ENCODE peak calls at places on chromosomes 3 and 15, in four cellular contexts. One of them, this sample, is unnamed.

GRCh38 chr3:108393128-108393900 is 97.0 kb downstream of the HHLA2 start:
- DNase-seq in AG10803: no peak
- DNase-seq in epithelial cell of proximal tubule: no peak
- DNase-seq in heart right ventricle: no peak
- DNase-seq in this sample: no peak

GRCh38 chr15:91061997-91062396 is 38.1 kb upstream of the SV2B start:
- DNase-seq in AG10803: no peak
- DNase-seq in epithelial cell of proximal tubule: no peak
- DNase-seq in heart right ventricle: no peak
- DNase-seq in this sample: no peak

GRCh38 chr15:100726426-100727190 is 124.2 kb downstream of the ASB7 start:
- DNase-seq in AG10803: peak
- DNase-seq in epithelial cell of proximal tubule: no peak
- DNase-seq in heart right ventricle: no peak
- DNase-seq in this sample: no peak

GRCh38 chr3:73502609-73503560 is 121.9 kb downstream of the PDZRN3 start:
- DNase-seq in AG10803: peak
- DNase-seq in epithelial cell of proximal tubule: no peak
- DNase-seq in heart right ventricle: peak
- DNase-seq in this sample: peak

GRCh38 chr15:63860161-63860954 is 26.6 kb upstream of the HERC1 start:
- DNase-seq in AG10803: no peak
- DNase-seq in epithelial cell of proximal tubule: no peak
- DNase-seq in heart right ventricle: no peak
- DNase-seq in this sample: peak

GRCh38 chr15:74789171-74789627 is 7.3 kb downstream of the CSK start:
- DNase-seq in AG10803: no peak
- DNase-seq in epithelial cell of proximal tubule: no peak
- DNase-seq in heart right ventricle: no peak
- DNase-seq in this sample: peak

GRCh38 chr3:15794303-15794771 is 3.4 kb downstream of the ANKRD28 start:
- DNase-seq in AG10803: peak
- DNase-seq in epithelial cell of proximal tubule: no peak
- DNase-seq in heart right ventricle: no peak
- DNase-seq in this sample: peak

GRCh38 chr3:113000691-113001090 is 9.9 kb downstream of the GTPBP8 start:
- DNase-seq in AG10803: no peak
- DNase-seq in epithelial cell of proximal tubule: no peak
- DNase-seq in heart right ventricle: no peak
- DNase-seq in this sample: no peak

GRCh38 chr3:101166150-101166549 is 154.2 kb downstream of the IMPG2 start:
- DNase-seq in AG10803: no peak
- DNase-seq in epithelial cell of proximal tubule: no peak
- DNase-seq in heart right ventricle: no peak
- DNase-seq in this sample: no peak

GRCh38 chr3:186566772-186567071 is 417 bp downstream of the TBCCD1 start:
- DNase-seq in AG10803: no peak
- DNase-seq in epithelial cell of proximal tubule: no peak
- DNase-seq in heart right ventricle: no peak
- DNase-seq in this sample: no peak

GRCh38 chr15:69974321-69974720 is 123.4 kb downstream of the TLE3 start:
- DNase-seq in AG10803: no peak
- DNase-seq in epithelial cell of proximal tubule: no peak
- DNase-seq in heart right ventricle: no peak
- DNase-seq in this sample: no peak

GRCh38 chr3:117719316-117719926 is 1009.8 kb downstream of the TUSC7 start:
- DNase-seq in AG10803: peak
- DNase-seq in epithelial cell of proximal tubule: no peak
- DNase-seq in heart right ventricle: no peak
- DNase-seq in this sample: peak

GRCh38 chr3:196938124-196938523 is 4.2 kb downstream of the NCBP2 start:
- DNase-seq in AG10803: no peak
- DNase-seq in epithelial cell of proximal tubule: no peak
- DNase-seq in heart right ventricle: no peak
- DNase-seq in this sample: no peak

GRCh38 chr15:93072440-93073394 is 16.3 kb downstream of the RGMA start:
- DNase-seq in AG10803: peak
- DNase-seq in epithelial cell of proximal tubule: no peak
- DNase-seq in heart right ventricle: peak
- DNase-seq in this sample: no peak

GRCh38 chr3:142595581-142595950 is 627 bp upstream of the PLS1 start:
- DNase-seq in AG10803: peak
- DNase-seq in epithelial cell of proximal tubule: peak
- DNase-seq in heart right ventricle: no peak
- DNase-seq in this sample: peak

GRCh38 chr3:55622116-55622515 is 135.0 kb upstream of the WNT5A start:
- DNase-seq in AG10803: peak
- DNase-seq in epithelial cell of proximal tubule: no peak
- DNase-seq in heart right ventricle: no peak
- DNase-seq in this sample: peak

GRCh38 chr3:123883111-123883510 is 1.0 kb downstream of the MYLK start:
- DNase-seq in AG10803: no peak
- DNase-seq in epithelial cell of proximal tubule: no peak
- DNase-seq in heart right ventricle: no peak
- DNase-seq in this sample: no peak

GRCh38 chr3:53970656-53971055 is 79.0 kb upstream of the SELENOK start:
- DNase-seq in AG10803: no peak
- DNase-seq in epithelial cell of proximal tubule: no peak
- DNase-seq in heart right ventricle: no peak
- DNase-seq in this sample: no peak

GRCh38 chr3:114035896-114036295 is 20.4 kb downstream of the CCDC191 start:
- DNase-seq in AG10803: peak
- DNase-seq in epithelial cell of proximal tubule: no peak
- DNase-seq in heart right ventricle: no peak
- DNase-seq in this sample: no peak

GRCh38 chr3:46858996-46859710 is 4.1 kb downstream of the MYL3 start:
- DNase-seq in AG10803: no peak
- DNase-seq in epithelial cell of proximal tubule: no peak
- DNase-seq in heart right ventricle: peak
- DNase-seq in this sample: no peak

GRCh38 chr3:72318504-72319201 is 529.6 kb downstream of the SHQ1 start:
- DNase-seq in AG10803: no peak
- DNase-seq in epithelial cell of proximal tubule: no peak
- DNase-seq in heart right ventricle: no peak
- DNase-seq in this sample: no peak

GRCh38 chr3:108215876-108216275 is 6.3 kb downstream of the IFT57 start:
- DNase-seq in AG10803: no peak
- DNase-seq in epithelial cell of proximal tubule: no peak
- DNase-seq in heart right ventricle: no peak
- DNase-seq in this sample: no peak

GRCh38 chr15:90203922-90204321 is 2.8 kb downstream of the SEMA4B start:
- DNase-seq in AG10803: no peak
- DNase-seq in epithelial cell of proximal tubule: no peak
- DNase-seq in heart right ventricle: no peak
- DNase-seq in this sample: no peak

DNA sequence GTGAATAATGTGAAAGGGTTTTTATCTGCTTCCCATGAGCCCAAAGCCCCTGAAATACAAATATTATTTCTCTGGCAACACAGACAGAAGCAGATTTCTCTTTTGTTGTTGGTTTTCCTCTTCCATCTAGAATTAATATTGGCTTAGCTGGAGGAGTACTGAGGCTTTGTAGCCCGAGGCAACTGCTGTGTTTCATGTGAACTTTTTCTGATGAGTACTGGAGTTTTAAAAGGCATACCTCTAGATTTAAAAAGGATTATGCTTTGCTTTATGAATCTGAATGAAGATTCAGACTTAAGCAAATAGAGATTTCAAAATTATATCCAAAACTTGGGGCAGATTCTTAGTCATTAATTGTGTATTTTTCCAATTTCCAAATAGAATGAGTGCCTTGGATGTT is 50.9 kb downstream of the IQCH start:
- DNase-seq in AG10803: no peak
- DNase-seq in epithelial cell of proximal tubule: no peak
- DNase-seq in heart right ventricle: no peak
- DNase-seq in this sample: no peak
- H3K4me3 ChIP-seq in AG10803: no peak
- H3K4me3 ChIP-seq in epithelial cell of proximal tubule: no peak
- H3K4me3 ChIP-seq in heart right ventricle: no peak
- H3K4me3 ChIP-seq in this sample: no peak

DNA sequence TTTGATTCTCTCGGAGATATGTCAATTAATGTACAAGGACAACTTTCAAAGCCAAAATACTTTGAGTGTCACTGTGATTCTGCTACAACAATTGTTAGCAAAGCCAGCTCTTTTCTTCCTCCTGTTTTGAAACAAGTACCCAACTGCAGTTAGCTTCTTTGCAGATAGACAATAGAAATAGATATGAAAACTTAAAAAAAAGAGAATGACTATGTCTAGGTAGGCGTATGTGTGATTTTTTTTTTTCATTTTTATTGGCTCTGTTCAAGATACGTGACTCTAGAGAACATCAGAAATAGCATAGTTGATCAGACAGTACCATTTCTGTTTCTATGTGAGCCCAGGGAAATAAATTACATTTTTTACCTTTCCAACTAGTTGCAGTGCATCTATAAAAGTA is 142.9 kb upstream of the CNTN4 start:
- DNase-seq in AG10803: no peak
- DNase-seq in epithelial cell of proximal tubule: no peak
- DNase-seq in heart right ventricle: no peak
- DNase-seq in this sample: no peak
- H3K4me3 ChIP-seq in AG10803: no peak
- H3K4me3 ChIP-seq in epithelial cell of proximal tubule: no peak
- H3K4me3 ChIP-seq in heart right ventricle: no peak
- H3K4me3 ChIP-seq in this sample: no peak

GRCh38 chr3:170419301-170420087 is 826 bp downstream of the CLDN11 start:
- DNase-seq in AG10803: peak
- DNase-seq in epithelial cell of proximal tubule: no peak
- DNase-seq in heart right ventricle: peak
- DNase-seq in this sample: no peak
- H3K4me3 ChIP-seq in AG10803: peak
- H3K4me3 ChIP-seq in epithelial cell of proximal tubule: no peak
- H3K4me3 ChIP-seq in heart right ventricle: peak
- H3K4me3 ChIP-seq in this sample: no peak

DNA sequence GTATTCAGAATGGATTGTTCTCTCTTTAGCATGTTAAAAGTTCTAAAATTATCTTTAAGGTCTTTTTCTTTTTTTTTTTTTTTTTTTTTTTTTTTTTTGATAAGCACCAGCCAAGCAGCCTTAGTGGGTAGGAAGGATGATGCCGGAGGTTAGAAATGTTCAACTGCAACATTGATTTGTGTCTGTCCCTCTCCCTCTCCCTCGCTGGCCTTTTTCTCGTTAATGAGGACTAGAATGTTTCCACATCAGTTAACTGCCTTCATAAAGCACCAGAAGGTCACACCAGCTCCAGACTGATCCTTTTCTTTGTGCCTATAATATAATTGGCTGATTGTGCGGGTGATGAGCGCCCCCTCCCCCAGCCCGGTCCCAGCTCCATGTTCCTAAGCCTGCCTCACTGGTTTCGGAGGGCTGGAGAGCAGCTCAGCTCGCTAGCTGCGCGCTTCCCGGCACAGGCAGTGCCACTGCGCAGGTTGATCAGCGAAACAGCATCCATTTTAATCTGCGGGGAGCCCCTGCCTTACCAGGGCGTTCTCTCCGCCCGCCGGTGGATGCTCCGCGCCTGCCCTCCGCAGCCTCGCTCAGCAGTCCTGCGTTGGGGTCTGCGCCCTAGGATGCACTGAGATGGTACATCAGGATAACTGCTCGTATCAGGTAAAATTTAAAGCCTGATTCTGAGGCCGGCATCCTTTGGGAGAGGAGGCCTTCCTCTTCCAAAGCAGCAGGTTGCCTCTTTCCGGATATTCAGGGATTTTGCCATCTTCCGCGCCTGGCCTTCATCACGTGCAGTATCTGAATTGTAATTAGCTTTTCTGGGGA is 148.9 kb upstream of the IL12A start:
- DNase-seq in AG10803: no peak
- DNase-seq in epithelial cell of proximal tubule: no peak
- DNase-seq in heart right ventricle: peak
- DNase-seq in this sample: no peak
- H3K4me3 ChIP-seq in AG10803: no peak
- H3K4me3 ChIP-seq in epithelial cell of proximal tubule: peak
- H3K4me3 ChIP-seq in heart right ventricle: peak
- H3K4me3 ChIP-seq in this sample: peak

DNA sequence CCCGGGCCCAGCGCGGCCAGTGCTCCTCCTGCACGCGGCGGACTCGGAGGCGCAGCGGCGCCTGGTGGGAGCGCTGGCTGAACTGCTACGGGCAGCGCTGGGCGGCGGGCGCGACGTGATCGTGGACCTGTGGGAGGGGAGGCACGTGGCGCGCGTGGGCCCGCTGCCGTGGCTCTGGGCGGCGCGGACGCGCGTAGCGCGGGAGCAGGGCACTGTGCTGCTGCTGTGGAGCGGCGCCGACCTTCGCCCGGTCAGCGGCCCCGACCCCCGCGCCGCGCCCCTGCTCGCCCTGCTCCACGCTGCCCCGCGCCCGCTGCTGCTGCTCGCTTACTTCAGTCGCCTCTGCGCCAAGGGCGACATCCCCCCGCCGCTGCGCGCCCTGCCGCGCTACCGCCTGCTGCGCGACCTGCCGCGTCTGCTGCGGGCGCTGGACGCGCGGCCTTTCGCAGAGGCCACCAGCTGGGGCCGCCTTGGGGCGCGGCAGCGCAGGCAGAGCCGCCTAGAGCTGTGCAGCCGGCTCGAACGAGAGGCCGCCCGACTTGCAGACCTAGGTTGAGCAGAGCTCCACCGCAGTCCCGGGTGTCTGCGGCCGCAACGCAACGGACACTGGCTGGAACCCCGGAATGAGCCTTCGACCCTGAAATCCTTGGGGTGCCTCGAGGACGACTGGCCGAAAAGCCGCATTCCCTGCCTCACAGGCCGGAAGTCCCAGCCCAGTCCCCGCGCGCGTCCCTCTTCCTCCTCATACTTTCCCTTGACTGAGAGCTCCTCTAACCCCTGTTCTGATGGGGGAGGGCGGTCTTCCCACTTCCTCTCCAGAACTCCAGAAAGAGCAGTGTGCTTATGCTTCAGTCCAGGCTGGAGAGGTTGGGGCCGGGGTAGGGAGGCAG is 1.4 kb upstream of the IL17RC start:
- DNase-seq in AG10803: peak
- DNase-seq in epithelial cell of proximal tubule: no peak
- DNase-seq in heart right ventricle: peak
- DNase-seq in this sample: peak
- H3K4me3 ChIP-seq in AG10803: peak
- H3K4me3 ChIP-seq in epithelial cell of proximal tubule: peak
- H3K4me3 ChIP-seq in heart right ventricle: peak
- H3K4me3 ChIP-seq in this sample: peak

DNA sequence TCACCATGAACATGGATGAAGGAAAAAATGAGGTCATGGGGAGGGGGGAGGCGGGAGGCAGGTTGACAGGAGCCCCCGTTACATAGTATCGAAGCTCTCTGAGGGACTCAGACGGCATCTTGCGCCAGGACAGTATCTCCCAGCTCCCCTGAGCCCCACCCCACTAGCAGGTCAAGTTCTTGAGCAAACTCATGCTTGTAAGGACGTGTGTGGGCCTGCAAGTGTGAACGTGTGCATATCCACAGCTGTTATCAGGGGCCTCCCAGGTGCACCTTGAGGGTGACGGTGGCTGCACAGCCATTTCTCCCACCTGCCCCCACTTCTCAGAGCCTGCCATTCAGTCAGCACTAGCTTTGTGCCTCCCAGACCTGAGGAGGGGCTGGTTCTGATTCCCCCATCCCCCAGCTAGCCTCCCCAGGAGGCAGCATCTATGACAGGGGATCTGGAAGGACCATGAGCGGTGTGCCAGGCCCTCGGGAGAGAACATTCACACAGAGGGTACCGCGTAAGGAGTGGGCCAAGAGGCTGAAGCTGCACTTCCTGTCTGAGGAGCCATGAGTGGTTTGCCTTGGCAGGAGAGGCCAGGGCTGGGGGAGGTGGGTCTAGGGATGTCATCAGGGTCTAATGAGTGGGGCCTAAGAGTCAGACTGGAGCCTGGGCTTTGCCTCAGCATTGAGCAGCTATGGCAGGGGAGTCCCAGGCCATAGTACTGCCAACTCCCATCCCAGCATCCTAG is 2.9 kb downstream of the SEMA3F start:
- DNase-seq in AG10803: peak
- DNase-seq in epithelial cell of proximal tubule: no peak
- DNase-seq in heart right ventricle: no peak
- DNase-seq in this sample: no peak
- H3K4me3 ChIP-seq in AG10803: no peak
- H3K4me3 ChIP-seq in epithelial cell of proximal tubule: no peak
- H3K4me3 ChIP-seq in heart right ventricle: peak
- H3K4me3 ChIP-seq in this sample: no peak